ENCODE peak calls at places on chromosomes 1 and 21, in seven cellular contexts. E is gastrocnemius medialis; C is substantia nigra; Y is pulmonary artery endothelial cell; N is AG08395; P is stimulated activated CD4-positive, alpha-beta T cell treated with anti-CD3 and anti-CD28 coated beads, Interleukin-2, amount 100 ng/mL, for 48 hours; S is NCI-H2081. B is an unnamed sample.

GRCh38 chr1:206700445-206701036 is 15.8 kb downstream of the MAPKAPK2 start:
- DNase-seq in E (peak), P (no peak), Y (no peak), C (no peak), N (no peak), S (peak), B (no peak)

GRCh38 chr1:230425252-230426061 is 675 bp downstream of the PGBD5 start:
- DNase-seq in E (no peak), N (no peak), Y (no peak), C (no peak), S (peak), P (no peak), B (peak)

GRCh38 chr1:161702250-161702649 is 4.8 kb upstream of the FCRLA start:
- DNase-seq in N (no peak), E (no peak), C (no peak), Y (no peak), S (peak), P (no peak), B (no peak)

GRCh38 chr21:27776925-27777553 is 810.2 kb upstream of the ADAMTS5 start:
- DNase-seq in S (no peak), P (no peak), E (no peak), C (no peak), Y (no peak), N (no peak), B (no peak)

GRCh38 chr1:2314297-2314802 is 77.0 kb downstream of the MORN1 start:
- DNase-seq in P (no peak), S (no peak), E (no peak), N (peak), C (no peak), Y (no peak), B (peak)

GRCh38 chr1:246080031-246080430 is 427.0 kb downstream of the SMYD3 start:
- DNase-seq in S (no peak), N (no peak), E (no peak), C (no peak), P (no peak), Y (no peak), B (no peak)

GRCh38 chr1:8889925-8890785 is 11.7 kb upstream of the ENO1 start:
- DNase-seq in C (no peak), E (peak), S (peak), P (no peak), N (peak), Y (no peak), B (peak)

GRCh38 chr1:26552720-26553119 is 23.2 kb downstream of the RPS6KA1 start:
- DNase-seq in S (no peak), P (no peak), Y (no peak), N (no peak), E (no peak), C (no peak), B (no peak)

GRCh38 chr1:186958520-186958919 is 129.8 kb downstream of the PLA2G4A start:
- DNase-seq in E (no peak), S (no peak), C (no peak), N (no peak), P (no peak), Y (no peak), B (no peak)

GRCh38 chr1:28257736-28258135 is 1.6 kb upstream of the SESN2 start:
- DNase-seq in S (no peak), P (no peak), N (no peak), E (no peak), Y (no peak), C (no peak), B (no peak)

GRCh38 chr1:8097077-8097799 is 71.1 kb upstream of the ERRFI1 start:
- DNase-seq in C (no peak), P (no peak), E (no peak), N (peak), S (peak), Y (peak), B (peak)

B was measured in AG08396.